ENCODE peak calls at places on chromosomes 7 and 10, in six cellular contexts. One of them, this sample, is unnamed.

GRCh38 chr10:543131-543530 is 146.3 kb downstream of the DIP2C start:
- DNase-seq in IMR-90: no peak
- DNase-seq in cardiac fibroblast: no peak
- DNase-seq in PC-3: no peak
- DNase-seq in GM12865: no peak
- DNase-seq in stomach: no peak
- DNase-seq in this sample: no peak

GRCh38 chr7:155536451-155536850 is 9.9 kb downstream of the CNPY1 start:
- DNase-seq in PC-3: no peak
- DNase-seq in cardiac fibroblast: no peak
- DNase-seq in IMR-90: no peak
- DNase-seq in GM12865: no peak
- DNase-seq in stomach: no peak
- DNase-seq in this sample: no peak

GRCh38 chr10:3402334-3402733 is 229.8 kb upstream of the PITRM1 start:
- DNase-seq in IMR-90: no peak
- DNase-seq in cardiac fibroblast: no peak
- DNase-seq in stomach: no peak
- DNase-seq in GM12865: no peak
- DNase-seq in PC-3: no peak
- DNase-seq in this sample: no peak

GRCh38 chr7:21566094-21566493 is 23.3 kb downstream of the DNAH11 start:
- DNase-seq in cardiac fibroblast: no peak
- DNase-seq in PC-3: peak
- DNase-seq in GM12865: no peak
- DNase-seq in IMR-90: no peak
- DNase-seq in stomach: no peak
- DNase-seq in this sample: no peak

GRCh38 chr7:113268757-113269156 is 150.4 kb upstream of the SMIM30 start:
- DNase-seq in GM12865: no peak
- DNase-seq in PC-3: no peak
- DNase-seq in cardiac fibroblast: no peak
- DNase-seq in IMR-90: peak
- DNase-seq in stomach: no peak
- DNase-seq in this sample: no peak

GRCh38 chr10:122140941-122141623 is 130.0 kb upstream of the BTBD16 start:
- DNase-seq in stomach: peak
- DNase-seq in GM12865: no peak
- DNase-seq in PC-3: peak
- DNase-seq in IMR-90: peak
- DNase-seq in cardiac fibroblast: peak
- DNase-seq in this sample: peak

GRCh38 chr7:36311539-36311938 is 78.1 kb upstream of the ANLN start:
- DNase-seq in stomach: peak
- DNase-seq in cardiac fibroblast: no peak
- DNase-seq in IMR-90: no peak
- DNase-seq in PC-3: no peak
- DNase-seq in GM12865: no peak
- DNase-seq in this sample: no peak

GRCh38 chr7:155458317-155459132 is 596 bp downstream of the EN2 start:
- DNase-seq in PC-3: no peak
- DNase-seq in stomach: no peak
- DNase-seq in GM12865: no peak
- DNase-seq in IMR-90: no peak
- DNase-seq in cardiac fibroblast: no peak
- DNase-seq in this sample: no peak

GRCh38 chr10:99431190-99431549 is 746 bp upstream of the GOT1 start:
- DNase-seq in cardiac fibroblast: peak
- DNase-seq in GM12865: peak
- DNase-seq in stomach: peak
- DNase-seq in IMR-90: peak
- DNase-seq in PC-3: peak
- DNase-seq in this sample: peak

GRCh38 chr10:59124187-59124586 is 52.3 kb upstream of the PHYHIPL start:
- DNase-seq in cardiac fibroblast: no peak
- DNase-seq in PC-3: no peak
- DNase-seq in GM12865: no peak
- DNase-seq in IMR-90: no peak
- DNase-seq in stomach: no peak
- DNase-seq in this sample: no peak
- TF ChIP-seq CTCF in cardiac fibroblast: no peak
- TF ChIP-seq CTCF in PC-3: no peak
- TF ChIP-seq CTCF in GM12865: no peak
- TF ChIP-seq CTCF in IMR-90: no peak
- TF ChIP-seq CTCF in stomach: no peak
- TF ChIP-seq CTCF in this sample: no peak

DNA sequence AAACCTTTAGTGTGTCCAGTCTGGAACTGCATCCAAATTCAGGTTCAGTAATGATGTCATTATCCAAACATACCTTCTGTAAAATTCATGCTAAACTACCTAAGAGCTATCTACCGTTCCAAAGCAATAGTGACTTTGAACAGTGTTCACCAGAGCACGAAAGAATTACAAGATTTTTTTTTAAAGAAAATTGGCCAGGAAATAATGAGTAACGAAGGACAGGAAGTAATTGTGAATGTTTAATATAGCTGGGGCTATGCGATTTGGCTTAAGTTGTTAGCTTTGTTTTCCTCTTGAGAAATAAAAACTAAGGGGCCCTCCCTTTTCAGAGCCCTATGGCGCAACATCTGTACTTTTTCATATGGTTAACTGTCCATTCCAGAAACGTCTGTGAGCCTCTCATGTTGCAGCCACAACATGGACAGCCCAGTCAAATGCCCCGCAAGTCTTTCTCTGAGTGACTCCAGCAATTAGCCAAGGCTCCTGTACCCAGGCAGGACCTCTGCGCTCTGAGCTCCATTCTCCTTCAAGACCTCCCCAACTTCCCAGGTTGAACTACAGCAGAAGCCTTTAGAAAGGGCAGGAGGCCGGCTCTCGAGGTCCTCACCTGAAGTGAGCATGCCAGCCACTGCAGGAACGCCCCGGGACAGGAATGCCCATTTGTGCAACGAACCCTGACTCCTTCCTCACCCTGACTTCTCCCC is 622 bp upstream of the FAS start:
- DNase-seq in cardiac fibroblast: peak
- DNase-seq in PC-3: peak
- DNase-seq in GM12865: no peak
- DNase-seq in IMR-90: peak
- DNase-seq in stomach: peak
- DNase-seq in this sample: peak
- H3K4me3 ChIP-seq in cardiac fibroblast: peak
- H3K4me3 ChIP-seq in PC-3: peak
- H3K4me3 ChIP-seq in GM12865: peak
- H3K4me3 ChIP-seq in IMR-90: peak
- H3K4me3 ChIP-seq in stomach: peak
- H3K4me3 ChIP-seq in this sample: peak

DNA sequence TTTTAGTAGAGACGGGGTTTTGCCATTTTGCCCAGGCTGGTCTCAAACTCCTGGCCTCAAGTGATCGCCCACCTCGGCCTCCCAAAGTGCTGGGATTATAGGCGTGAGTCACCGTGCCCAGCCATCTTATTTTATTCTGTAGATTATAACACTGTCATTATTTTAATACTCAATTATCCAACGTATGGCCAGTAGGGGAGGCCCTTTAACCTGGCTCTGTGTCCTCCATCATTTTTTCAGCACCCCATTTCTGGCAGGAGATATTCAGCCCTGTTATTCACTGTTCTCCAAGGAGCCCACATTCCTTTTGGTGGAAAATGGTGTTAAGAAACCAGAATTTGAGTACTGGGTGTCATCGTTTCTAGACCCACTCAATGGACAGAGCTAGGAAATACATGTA is 31.5 kb downstream of the PDSS1 start:
- DNase-seq in cardiac fibroblast: no peak
- DNase-seq in IMR-90: no peak
- DNase-seq in PC-3: no peak
- DNase-seq in stomach: no peak
- DNase-seq in GM12865: no peak
- DNase-seq in this sample: no peak
- TF ChIP-seq CTCF in cardiac fibroblast: peak
- TF ChIP-seq CTCF in IMR-90: peak
- TF ChIP-seq CTCF in PC-3: peak
- TF ChIP-seq CTCF in stomach: no peak
- TF ChIP-seq CTCF in GM12865: peak
- TF ChIP-seq CTCF in this sample: no peak

GRCh38 chr10:42753126-42753506 is 29.5 kb upstream of the BMS1 start:
- DNase-seq in GM12865: peak
- DNase-seq in stomach: peak
- DNase-seq in PC-3: peak
- DNase-seq in IMR-90: peak
- DNase-seq in cardiac fibroblast: peak
- DNase-seq in this sample: peak

GRCh38 chr10:42753507-42754154 is 29.0 kb upstream of the BMS1 start:
- DNase-seq in IMR-90: no peak
- DNase-seq in cardiac fibroblast: no peak
- DNase-seq in PC-3: no peak
- DNase-seq in stomach: no peak
- DNase-seq in GM12865: no peak
- DNase-seq in this sample: no peak

GRCh38 chr10:42754155-42755027 is 28.2 kb upstream of the BMS1 start:
- DNase-seq in PC-3: no peak
- DNase-seq in cardiac fibroblast: peak
- DNase-seq in IMR-90: no peak
- DNase-seq in stomach: no peak
- DNase-seq in GM12865: no peak
- DNase-seq in this sample: no peak

GRCh38 chr10:42755591-42756093 is 27.0 kb upstream of the BMS1 start:
- DNase-seq in GM12865: no peak
- DNase-seq in cardiac fibroblast: no peak
- DNase-seq in IMR-90: no peak
- DNase-seq in PC-3: no peak
- DNase-seq in stomach: no peak
- DNase-seq in this sample: no peak

DNA sequence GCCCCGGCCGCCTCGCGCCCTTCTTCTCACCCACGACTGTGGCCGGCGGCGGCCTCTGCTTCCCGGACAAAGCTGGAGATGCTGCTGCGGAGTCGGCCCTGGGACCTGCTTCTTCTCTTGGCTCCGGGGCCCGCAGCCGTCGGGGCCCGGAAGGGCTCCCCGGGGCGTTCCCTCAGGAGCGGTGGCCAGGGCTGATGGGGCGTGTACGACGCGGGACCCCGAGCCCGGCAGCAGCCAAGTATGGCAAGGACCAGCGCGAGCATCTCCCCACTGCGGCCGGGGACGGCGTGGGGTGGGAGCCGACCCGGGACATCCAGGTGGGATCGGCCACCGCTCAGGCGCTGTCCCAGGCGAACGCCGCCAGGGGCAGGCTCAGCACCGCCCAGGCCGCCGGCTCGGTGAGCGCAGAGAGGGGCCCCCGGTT is 27.6 kb upstream of the BMS1 start:
- DNase-seq in PC-3: no peak
- DNase-seq in GM12865: no peak
- DNase-seq in stomach: no peak
- DNase-seq in IMR-90: no peak
- DNase-seq in cardiac fibroblast: no peak
- DNase-seq in this sample: no peak
- H3K4me3 ChIP-seq in PC-3: no peak
- H3K4me3 ChIP-seq in GM12865: no peak
- H3K4me3 ChIP-seq in stomach: peak
- H3K4me3 ChIP-seq in IMR-90: peak
- H3K4me3 ChIP-seq in cardiac fibroblast: peak
- H3K4me3 ChIP-seq in this sample: no peak

GRCh38 chr10:65968437-65968836 is 957.4 kb upstream of the LRRTM3 start:
- DNase-seq in GM12865: no peak
- DNase-seq in PC-3: no peak
- DNase-seq in stomach: no peak
- DNase-seq in cardiac fibroblast: no peak
- DNase-seq in IMR-90: no peak
- DNase-seq in this sample: no peak

GRCh38 chr10:65968871-65969270 is 957.0 kb upstream of the LRRTM3 start:
- DNase-seq in GM12865: no peak
- DNase-seq in stomach: no peak
- DNase-seq in PC-3: peak
- DNase-seq in IMR-90: no peak
- DNase-seq in cardiac fibroblast: no peak
- DNase-seq in this sample: no peak
- TF ChIP-seq CTCF in GM12865: no peak
- TF ChIP-seq CTCF in stomach: no peak
- TF ChIP-seq CTCF in PC-3: peak
- TF ChIP-seq CTCF in IMR-90: no peak
- TF ChIP-seq CTCF in cardiac fibroblast: no peak
- TF ChIP-seq CTCF in this sample: no peak

GRCh38 chr7:25852249-25852994 is 299.6 kb upstream of the NFE2L3 start:
- DNase-seq in stomach: no peak
- DNase-seq in cardiac fibroblast: peak
- DNase-seq in GM12865: no peak
- DNase-seq in IMR-90: no peak
- DNase-seq in PC-3: no peak
- DNase-seq in this sample: peak
- H3K4me3 ChIP-seq in stomach: peak
- H3K4me3 ChIP-seq in cardiac fibroblast: no peak
- H3K4me3 ChIP-seq in GM12865: peak
- H3K4me3 ChIP-seq in IMR-90: no peak
- H3K4me3 ChIP-seq in PC-3: peak
- H3K4me3 ChIP-seq in this sample: peak

This sample was measured in fibroblast of mammary gland.